ENCODE peak calls at places on chromosome 21, in four cellular contexts. One of them, this sample, is unnamed.

GRCh38 chr21:36922861-36923260 is 43.6 kb downstream of the HLCS start:
- DNase-seq in dorsolateral prefrontal cortex: no peak
- DNase-seq in mammary epithelial cell: no peak
- DNase-seq in SK-N-SH: no peak
- DNase-seq in this sample: no peak

GRCh38 chr21:43667191-43667904 is 8.0 kb downstream of the RRP1B start:
- DNase-seq in mammary epithelial cell: peak
- DNase-seq in dorsolateral prefrontal cortex: no peak
- DNase-seq in SK-N-SH: no peak
- DNase-seq in this sample: peak

GRCh38 chr21:36241717-36242116 is 78.3 kb upstream of the MORC3 start:
- DNase-seq in SK-N-SH: no peak
- DNase-seq in mammary epithelial cell: no peak
- DNase-seq in dorsolateral prefrontal cortex: no peak
- DNase-seq in this sample: no peak

GRCh38 chr21:25133939-25134338 is 473.3 kb downstream of the MRPL39 start:
- DNase-seq in mammary epithelial cell: no peak
- DNase-seq in SK-N-SH: no peak
- DNase-seq in dorsolateral prefrontal cortex: no peak
- DNase-seq in this sample: no peak

GRCh38 chr21:19609611-19610010 is 1206.0 kb upstream of the TMPRSS15 start:
- DNase-seq in dorsolateral prefrontal cortex: no peak
- DNase-seq in SK-N-SH: no peak
- DNase-seq in mammary epithelial cell: no peak
- DNase-seq in this sample: no peak

GRCh38 chr21:37153935-37154350 is 80.9 kb downstream of the TTC3 start:
- DNase-seq in SK-N-SH: no peak
- DNase-seq in dorsolateral prefrontal cortex: no peak
- DNase-seq in mammary epithelial cell: no peak
- DNase-seq in this sample: no peak

GRCh38 chr21:33374080-33374873 is 28.9 kb upstream of the IFNGR2 start:
- DNase-seq in SK-N-SH: peak
- DNase-seq in dorsolateral prefrontal cortex: no peak
- DNase-seq in mammary epithelial cell: peak
- DNase-seq in this sample: peak

GRCh38 chr21:21968810-21969588 is 970.8 kb downstream of the NCAM2 start:
- DNase-seq in dorsolateral prefrontal cortex: no peak
- DNase-seq in SK-N-SH: no peak
- DNase-seq in mammary epithelial cell: no peak
- DNase-seq in this sample: no peak

GRCh38 chr21:17537299-17537698 is 24.5 kb downstream of the CXADR start:
- DNase-seq in SK-N-SH: peak
- DNase-seq in mammary epithelial cell: peak
- DNase-seq in dorsolateral prefrontal cortex: no peak
- DNase-seq in this sample: peak

GRCh38 chr21:23452384-23453083 is 2154.7 kb downstream of the MRPL39 start:
- DNase-seq in mammary epithelial cell: no peak
- DNase-seq in dorsolateral prefrontal cortex: no peak
- DNase-seq in SK-N-SH: no peak
- DNase-seq in this sample: no peak

GRCh38 chr21:43799301-43799840 is 10.0 kb downstream of the RRP1 start:
- DNase-seq in dorsolateral prefrontal cortex: no peak
- DNase-seq in SK-N-SH: no peak
- DNase-seq in mammary epithelial cell: no peak
- DNase-seq in this sample: no peak

GRCh38 chr21:33013618-33014017 is 12.1 kb upstream of the OLIG2 start:
- DNase-seq in mammary epithelial cell: no peak
- DNase-seq in dorsolateral prefrontal cortex: no peak
- DNase-seq in SK-N-SH: no peak
- DNase-seq in this sample: no peak

GRCh38 chr21:18908641-18909040 is 505.1 kb upstream of the TMPRSS15 start:
- DNase-seq in SK-N-SH: no peak
- DNase-seq in dorsolateral prefrontal cortex: no peak
- DNase-seq in mammary epithelial cell: no peak
- DNase-seq in this sample: no peak

GRCh38 chr21:35603471-35603870 is 456.9 kb downstream of the SETD4 start:
- DNase-seq in mammary epithelial cell: no peak
- DNase-seq in dorsolateral prefrontal cortex: no peak
- DNase-seq in SK-N-SH: no peak
- DNase-seq in this sample: no peak

GRCh38 chr21:36419241-36419640 is 34.0 kb downstream of the CHAF1B start:
- DNase-seq in SK-N-SH: no peak
- DNase-seq in dorsolateral prefrontal cortex: no peak
- DNase-seq in mammary epithelial cell: no peak
- DNase-seq in this sample: no peak

GRCh38 chr21:25934130-25934529 is 199.4 kb downstream of the GABPA start:
- DNase-seq in mammary epithelial cell: no peak
- DNase-seq in dorsolateral prefrontal cortex: no peak
- DNase-seq in SK-N-SH: no peak
- DNase-seq in this sample: no peak

GRCh38 chr21:25375675-25376074 is 231.6 kb downstream of the MRPL39 start:
- DNase-seq in SK-N-SH: no peak
- DNase-seq in dorsolateral prefrontal cortex: no peak
- DNase-seq in mammary epithelial cell: no peak
- DNase-seq in this sample: no peak

GRCh38 chr21:36613554-36613953 is 85.4 kb upstream of the SIM2 start:
- DNase-seq in SK-N-SH: no peak
- DNase-seq in mammary epithelial cell: no peak
- DNase-seq in dorsolateral prefrontal cortex: no peak
- DNase-seq in this sample: no peak

GRCh38 chr21:26977741-26978140 is 10.9 kb upstream of the ADAMTS5 start:
- DNase-seq in mammary epithelial cell: no peak
- DNase-seq in dorsolateral prefrontal cortex: no peak
- DNase-seq in SK-N-SH: no peak
- DNase-seq in this sample: peak

GRCh38 chr21:36097427-36098230 is 27.8 kb downstream of the CBR1 start:
- DNase-seq in dorsolateral prefrontal cortex: no peak
- DNase-seq in SK-N-SH: no peak
- DNase-seq in mammary epithelial cell: no peak
- DNase-seq in this sample: peak

GRCh38 chr21:17527240-17527639 is 14.4 kb downstream of the CXADR start:
- DNase-seq in dorsolateral prefrontal cortex: no peak
- DNase-seq in SK-N-SH: peak
- DNase-seq in mammary epithelial cell: peak
- DNase-seq in this sample: peak

GRCh38 chr21:27582246-27582945 is 615.5 kb upstream of the ADAMTS5 start:
- DNase-seq in dorsolateral prefrontal cortex: no peak
- DNase-seq in SK-N-SH: no peak
- DNase-seq in mammary epithelial cell: peak
- DNase-seq in this sample: peak

GRCh38 chr21:36209626-36210171 is 53.1 kb downstream of the DOP1B start:
- DNase-seq in SK-N-SH: peak
- DNase-seq in dorsolateral prefrontal cortex: no peak
- DNase-seq in mammary epithelial cell: peak
- DNase-seq in this sample: peak

GRCh38 chr21:36134820-36135390 is at the start of gene CBR3:
- DNase-seq in dorsolateral prefrontal cortex: peak
- DNase-seq in mammary epithelial cell: no peak
- DNase-seq in SK-N-SH: peak
- DNase-seq in this sample: peak

GRCh38 chr21:17636711-17637110 is 24.0 kb upstream of the BTG3 start:
- DNase-seq in SK-N-SH: no peak
- DNase-seq in dorsolateral prefrontal cortex: no peak
- DNase-seq in mammary epithelial cell: no peak
- DNase-seq in this sample: peak

GRCh38 chr21:33171584-33172169 is 58.1 kb upstream of the IFNAR2 start:
- DNase-seq in SK-N-SH: no peak
- DNase-seq in dorsolateral prefrontal cortex: no peak
- DNase-seq in mammary epithelial cell: no peak
- DNase-seq in this sample: no peak

GRCh38 chr21:24436236-24436635 is 1171.0 kb downstream of the MRPL39 start:
- DNase-seq in SK-N-SH: no peak
- DNase-seq in mammary epithelial cell: no peak
- DNase-seq in dorsolateral prefrontal cortex: no peak
- DNase-seq in this sample: no peak

GRCh38 chr21:26513212-26513611 is 59.9 kb downstream of the CYYR1 start:
- DNase-seq in dorsolateral prefrontal cortex: no peak
- DNase-seq in mammary epithelial cell: peak
- DNase-seq in SK-N-SH: no peak
- DNase-seq in this sample: peak

GRCh38 chr21:44259082-44259705 is 2.5 kb downstream of the DNMT3L start:
- DNase-seq in SK-N-SH: no peak
- DNase-seq in mammary epithelial cell: no peak
- DNase-seq in dorsolateral prefrontal cortex: no peak
- DNase-seq in this sample: no peak

GRCh38 chr21:38088916-38089762 is 167.7 kb upstream of the KCNJ15 start:
- DNase-seq in SK-N-SH: no peak
- DNase-seq in mammary epithelial cell: no peak
- DNase-seq in dorsolateral prefrontal cortex: no peak
- DNase-seq in this sample: no peak

DNA sequence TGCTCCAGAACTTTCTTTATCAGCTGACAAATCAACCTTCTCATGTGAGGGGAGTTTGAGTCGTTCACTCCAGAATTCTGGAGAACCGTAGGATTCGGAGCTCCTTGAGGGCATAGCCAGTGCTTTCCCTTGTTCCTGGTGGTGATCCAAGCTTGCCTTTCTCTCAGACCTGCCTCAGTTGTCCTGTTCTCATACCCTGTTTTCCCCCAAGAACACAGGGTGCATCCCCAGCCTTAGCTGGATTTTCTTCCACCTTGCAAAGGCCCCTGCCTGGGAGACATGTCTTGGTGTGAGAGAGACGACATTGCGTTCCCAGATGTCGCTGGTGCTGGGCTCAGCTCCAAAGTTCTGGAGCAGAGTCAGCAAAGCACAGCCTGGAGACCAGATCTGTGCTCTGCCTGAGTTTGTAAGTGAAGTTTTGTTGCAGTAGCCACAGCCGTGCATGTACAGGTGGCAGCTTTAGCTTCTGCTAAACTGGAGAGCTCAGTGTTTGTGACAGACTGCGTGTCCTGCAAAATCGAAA is 40.0 kb downstream of the ABCG1 start:
- DNase-seq in dorsolateral prefrontal cortex: peak
- DNase-seq in SK-N-SH: no peak
- DNase-seq in mammary epithelial cell: no peak
- DNase-seq in this sample: no peak
- TF ChIP-seq CTCF in dorsolateral prefrontal cortex: no peak
- TF ChIP-seq CTCF in SK-N-SH: peak
- TF ChIP-seq CTCF in mammary epithelial cell: no peak
- TF ChIP-seq CTCF in this sample: no peak

GRCh38 chr21:29777155-29777554 is 162.6 kb downstream of the GRIK1 start:
- DNase-seq in SK-N-SH: no peak
- DNase-seq in dorsolateral prefrontal cortex: no peak
- DNase-seq in mammary epithelial cell: no peak
- DNase-seq in this sample: no peak
- H3K4me3 ChIP-seq in SK-N-SH: no peak
- H3K4me3 ChIP-seq in dorsolateral prefrontal cortex: no peak
- H3K4me3 ChIP-seq in mammary epithelial cell: no peak
- H3K4me3 ChIP-seq in this sample: no peak

GRCh38 chr21:39094847-39095525 is 88.3 kb downstream of the PSMG1 start:
- DNase-seq in mammary epithelial cell: no peak
- DNase-seq in SK-N-SH: no peak
- DNase-seq in dorsolateral prefrontal cortex: no peak
- DNase-seq in this sample: no peak

GRCh38 chr21:39097981-39098380 is 85.3 kb downstream of the PSMG1 start:
- DNase-seq in mammary epithelial cell: no peak
- DNase-seq in SK-N-SH: peak
- DNase-seq in dorsolateral prefrontal cortex: no peak
- DNase-seq in this sample: no peak

GRCh38 chr21:39095681-39096080 is 87.6 kb downstream of the PSMG1 start:
- DNase-seq in mammary epithelial cell: no peak
- DNase-seq in dorsolateral prefrontal cortex: no peak
- DNase-seq in SK-N-SH: no peak
- DNase-seq in this sample: no peak

GRCh38 chr21:39097335-39097861 is 85.9 kb downstream of the PSMG1 start:
- DNase-seq in SK-N-SH: peak
- DNase-seq in dorsolateral prefrontal cortex: no peak
- DNase-seq in mammary epithelial cell: no peak
- DNase-seq in this sample: no peak

GRCh38 chr21:39096754-39097153 is 86.5 kb downstream of the PSMG1 start:
- DNase-seq in dorsolateral prefrontal cortex: no peak
- DNase-seq in mammary epithelial cell: no peak
- DNase-seq in SK-N-SH: no peak
- DNase-seq in this sample: no peak
- TF ChIP-seq CTCF in dorsolateral prefrontal cortex: no peak
- TF ChIP-seq CTCF in mammary epithelial cell: no peak
- TF ChIP-seq CTCF in SK-N-SH: no peak
- TF ChIP-seq CTCF in this sample: no peak

DNA sequence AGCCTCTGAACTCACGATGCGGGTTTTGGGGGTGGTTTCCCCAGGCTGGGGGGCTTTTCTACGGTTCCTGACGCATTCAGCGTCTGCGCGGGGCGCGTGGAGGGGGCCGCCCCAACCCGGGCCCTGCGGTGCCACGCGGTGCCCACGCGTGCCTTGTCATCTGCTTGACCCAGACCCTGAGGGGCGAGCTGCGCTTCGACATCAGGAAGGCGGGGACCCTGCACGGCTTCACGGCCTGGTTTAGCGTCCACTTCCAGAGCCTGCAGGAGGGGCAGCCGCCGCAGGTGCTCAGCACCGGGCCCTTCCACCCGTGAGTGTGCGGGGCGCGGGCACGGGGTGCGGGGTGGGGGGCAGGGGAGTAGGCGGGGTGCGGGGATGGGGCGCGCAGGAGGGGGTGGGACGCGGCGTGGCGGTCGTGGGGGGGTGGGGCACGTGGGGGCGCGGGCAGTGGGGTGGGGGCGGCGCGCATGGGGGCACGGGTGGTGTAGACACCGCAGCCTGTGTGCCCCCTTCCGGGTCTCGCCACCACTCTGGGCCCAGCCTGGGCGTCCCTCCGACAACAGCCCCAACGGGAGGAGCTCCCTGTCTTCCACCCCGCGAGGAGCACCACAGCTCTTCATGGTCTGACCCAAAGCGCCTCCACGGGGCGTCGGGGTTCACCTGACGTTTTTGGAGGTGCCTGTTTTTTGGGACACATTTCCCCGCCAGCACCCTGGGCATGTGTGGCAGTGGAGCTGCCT is 26.3 kb downstream of the PRMT2 start:
- DNase-seq in mammary epithelial cell: no peak
- DNase-seq in dorsolateral prefrontal cortex: no peak
- DNase-seq in SK-N-SH: peak
- DNase-seq in this sample: no peak
- H3K4me3 ChIP-seq in mammary epithelial cell: no peak
- H3K4me3 ChIP-seq in dorsolateral prefrontal cortex: peak
- H3K4me3 ChIP-seq in SK-N-SH: peak
- H3K4me3 ChIP-seq in this sample: no peak

GRCh38 chr21:45366931-45367401 is 38.0 kb upstream of the COL18A1 start:
- DNase-seq in SK-N-SH: peak
- DNase-seq in mammary epithelial cell: no peak
- DNase-seq in dorsolateral prefrontal cortex: no peak
- DNase-seq in this sample: no peak
- TF ChIP-seq CTCF in SK-N-SH: peak
- TF ChIP-seq CTCF in mammary epithelial cell: no peak
- TF ChIP-seq CTCF in dorsolateral prefrontal cortex: no peak
- TF ChIP-seq CTCF in this sample: no peak